ENCODE peak calls at places on chromosomes 12 and 14, in six cellular contexts. C is endothelial cell of umbilical vein, S is adrenal gland, G is uterus, A is K562, Z is IMR-90. Y is an unnamed sample.
A peak's percentile ranks its signal among the peaks of the same experiment; 100 is the strongest.

GRCh38 chr14:31294736-31295398 is 87.3 kb upstream of the HECTD1 start:
- DNase-seq in C (peak; percentile 72), S (no peak), G (no peak), A (no peak), Z (peak; percentile 69), Y (no peak)

GRCh38 chr12:25957898-25958253 is 606 bp upstream of the RASSF8 start:
- DNase-seq in C (peak; percentile 93), S (peak; percentile 74), G (peak; percentile 62), A (no peak), Z (peak; percentile 82), Y (peak; percentile 33)

GRCh38 chr14:81390706-81391105 is 9.4 kb downstream of the STON2 start:
- DNase-seq in C (no peak), S (no peak), G (no peak), A (no peak), Z (no peak), Y (no peak)

GRCh38 chr14:99419905-99420304 is 60.8 kb downstream of the SETD3 start:
- DNase-seq in C (no peak), S (no peak), G (no peak), A (no peak), Z (no peak), Y (no peak)

GRCh38 chr12:2383276-2384028 is 330.7 kb downstream of the CACNA1C start:
- DNase-seq in C (no peak), S (peak; percentile 20), G (no peak), A (no peak), Z (no peak), Y (no peak)

GRCh38 chr14:59199614-59200013 is 11.1 kb downstream of the DAAM1 start:
- DNase-seq in C (no peak), S (peak; percentile 14), G (no peak), A (no peak), Z (no peak), Y (no peak)

GRCh38 chr14:78595797-78596196 is 425.6 kb downstream of the NRXN3 start:
- DNase-seq in C (peak; percentile 5), S (no peak), G (no peak), A (no peak), Z (no peak), Y (no peak)

GRCh38 chr14:89617471-89618291 is 200.6 kb upstream of the FOXN3 start:
- DNase-seq in C (peak; percentile 70), S (peak; percentile 53), G (no peak), A (no peak), Z (peak; percentile 77), Y (no peak)

GRCh38 chr12:40241741-40242140 is 16.9 kb downstream of the LRRK2 start:
- DNase-seq in C (peak; percentile 24), S (no peak), G (no peak), A (no peak), Z (no peak), Y (no peak)

GRCh38 chr14:99188721-99189120 is 83.3 kb downstream of the BCL11B start:
- DNase-seq in C (no peak), S (no peak), G (no peak), A (peak; percentile 16), Z (no peak), Y (no peak)

GRCh38 chr14:42224053-42224888 is 617.6 kb downstream of the LRFN5 start:
- DNase-seq in C (peak; percentile 47), S (peak; percentile 55), G (peak; percentile 42), A (peak; percentile 9), Z (peak; percentile 68), Y (peak; percentile 1)

GRCh38 chr14:24139272-24139934 is 2.0 kb downstream of the EMC9 start:
- DNase-seq in C (no peak), S (no peak), G (no peak), A (no peak), Z (no peak), Y (no peak)

GRCh38 chr12:106049105-106049504 is 89.6 kb downstream of the NUAK1 start:
- DNase-seq in C (no peak), S (no peak), G (no peak), A (no peak), Z (no peak), Y (no peak)

GRCh38 chr14:30709201-30709600 is 87.1 kb downstream of the SCFD1 start:
- DNase-seq in C (no peak), S (no peak), G (no peak), A (no peak), Z (no peak), Y (no peak)

GRCh38 chr12:128856791-128857078 is 3.5 kb downstream of the GLT1D1 start:
- DNase-seq in C (no peak), S (no peak), G (no peak), A (no peak), Z (no peak), Y (no peak)

GRCh38 chr12:124453419-124454351 is 113.7 kb downstream of the NCOR2 start:
- DNase-seq in C (peak; percentile 80), S (peak; percentile 97), G (peak; percentile 79), A (no peak), Z (peak; percentile 55), Y (peak; percentile 97)

GRCh38 chr12:52022841-52023181 is 16.1 kb downstream of the TAMALIN start:
- DNase-seq in C (no peak), S (no peak), G (peak; percentile 38), A (peak; percentile 68), Z (no peak), Y (no peak)

GRCh38 chr14:88791629-88792571 is 853 bp downstream of the EML5 start:
- DNase-seq in C (no peak), S (peak; percentile 18), G (peak; percentile 17), A (peak; percentile 4), Z (no peak), Y (no peak)

GRCh38 chr12:93751864-93752610 is 74.9 kb downstream of the CRADD start:
- DNase-seq in C (no peak), S (no peak), G (no peak), A (no peak), Z (peak; percentile 97), Y (no peak)

GRCh38 chr12:24387381-24387780 is 437.9 kb upstream of the SOX5 start:
- DNase-seq in C (no peak), S (no peak), G (no peak), A (no peak), Z (no peak), Y (no peak)

GRCh38 chr14:98840511-98840910 is 431.5 kb downstream of the BCL11B start:
- DNase-seq in C (no peak), S (no peak), G (no peak), A (no peak), Z (no peak), Y (no peak)

GRCh38 chr12:2543801-2544200 is 251.0 kb upstream of the FKBP4 start:
- DNase-seq in C (no peak), S (no peak), G (no peak), A (no peak), Z (no peak), Y (no peak)

GRCh38 chr12:52473738-52474137 is at the start of gene KRT6C:
- DNase-seq in C (no peak), S (no peak), G (no peak), A (no peak), Z (no peak), Y (no peak)

GRCh38 chr12:14771651-14772137 is 31.6 kb downstream of the WBP11 start:
- DNase-seq in C (no peak), S (no peak), G (no peak), A (no peak), Z (no peak), Y (no peak)

GRCh38 chr12:95169368-95169767 is 47.9 kb downstream of the FGD6 start:
- DNase-seq in C (peak; percentile 96), S (peak; percentile 49), G (no peak), A (peak; percentile 32), Z (peak; percentile 92), Y (peak; percentile 45)

GRCh38 chr14:100532154-100532915 is 54.9 kb downstream of the BEGAIN start:
- DNase-seq in C (no peak), S (peak; percentile 12), G (peak; percentile 15), A (no peak), Z (peak; percentile 13), Y (no peak)

GRCh38 chr12:16389594-16389993 is 42.1 kb downstream of the MGST1 start:
- DNase-seq in C (no peak), S (no peak), G (peak; percentile 19), A (no peak), Z (peak; percentile 88), Y (peak; percentile 2)

GRCh38 chr14:73851567-73852382 is at the start of gene PTGR2:
- DNase-seq in C (peak; percentile 97), S (peak; percentile 97), G (peak; percentile 97), A (peak; percentile 90), Z (peak; percentile 96), Y (peak; percentile 74)
- TF ChIP-seq POLR2A in C (peak; percentile 64), S (peak; percentile 93), G (peak; percentile 60), A (peak; percentile 88), Z (peak; percentile 89), Y (peak; percentile 59)

GRCh38 chr12:65368071-65368470 is 89.6 kb downstream of the MSRB3 start:
- DNase-seq in C (no peak), S (no peak), G (no peak), A (no peak), Z (no peak), Y (no peak)
- TF ChIP-seq POLR2A in C (no peak), S (no peak), G (no peak), A (no peak), Z (no peak), Y (no peak)

GRCh38 chr14:71319646-71320045 is 412.4 kb downstream of the PCNX1 start:
- DNase-seq in C (no peak), S (no peak), G (peak; percentile 17), A (no peak), Z (peak; percentile 36), Y (no peak)

GRCh38 chr14:71320107-71320733 is 413.0 kb downstream of the PCNX1 start:
- DNase-seq in C (peak; percentile 99), S (peak; percentile 99), G (peak; percentile 97), A (peak; percentile 94), Z (peak; percentile 99), Y (peak; percentile 88)

GRCh38 chr14:71320734-71321555 is 413.7 kb downstream of the PCNX1 start:
- DNase-seq in C (peak; percentile 65), S (peak; percentile 70), G (peak; percentile 53), A (peak; percentile 52), Z (peak; percentile 69), Y (peak; percentile 39)

GRCh38 chr14:71322660-71323250 is 415.5 kb downstream of the PCNX1 start:
- DNase-seq in C (peak; percentile 52), S (no peak), G (no peak), A (no peak), Z (peak; percentile 67), Y (no peak)

GRCh38 chr14:71321556-71322315 is 414.5 kb downstream of the PCNX1 start:
- DNase-seq in C (peak; percentile 62), S (peak; percentile 26), G (peak; percentile 25), A (no peak), Z (peak; percentile 63), Y (no peak)
- TF ChIP-seq POLR2A in C (no peak), S (no peak), G (no peak), A (no peak), Z (no peak), Y (no peak)

DNA sequence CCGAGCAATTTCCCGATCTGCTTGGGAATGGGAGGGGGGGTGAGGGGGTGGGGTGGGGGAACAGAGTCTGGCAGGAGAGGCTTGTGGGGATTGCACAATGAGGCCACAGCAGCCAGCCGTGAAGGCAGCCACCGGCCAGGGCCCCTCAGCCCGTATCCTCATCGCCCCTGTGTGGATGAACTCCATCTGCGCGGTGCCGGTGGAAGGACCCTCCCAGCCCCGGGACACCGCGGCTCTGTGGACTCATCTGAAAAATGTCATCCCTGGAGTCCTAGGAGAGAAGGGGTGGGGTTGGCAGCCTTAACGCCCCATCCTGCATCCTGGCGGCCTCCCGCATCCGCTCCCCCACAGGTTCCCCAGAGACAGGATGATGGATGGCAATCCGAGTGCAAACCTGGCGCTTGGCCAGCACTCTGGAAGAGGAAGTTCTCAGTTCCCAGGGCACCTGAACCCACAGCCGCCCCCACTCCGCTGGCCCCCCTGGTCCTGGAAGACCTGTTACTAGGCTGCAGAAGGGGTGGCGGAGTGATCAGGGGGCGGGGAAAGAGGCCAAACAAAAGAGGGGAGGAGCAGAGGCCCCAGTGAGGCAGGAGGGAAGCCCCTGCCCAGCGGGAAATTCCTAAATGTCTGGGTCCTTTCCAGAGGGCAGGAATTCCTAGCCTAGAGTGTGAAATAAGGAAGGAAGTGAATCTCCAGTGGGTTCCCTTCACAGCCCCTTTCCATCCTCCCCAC is 1.2 kb upstream of the TNFAIP2 start:
- DNase-seq in C (peak; percentile 73), S (peak; percentile 75), G (peak; percentile 94), A (peak; percentile 64), Z (peak; percentile 53), Y (peak; percentile 88)
- TF ChIP-seq POLR2A in C (no peak), S (no peak), G (no peak), A (no peak), Z (no peak), Y (no peak)